ENCODE peak calls at places on chromosomes 16 and 17, in nine cellular contexts. J is adrenal gland, R is stomach, D is vagina, U is GM12878, A is tibial nerve, P is Peyer's patch, V is H1, C is transverse colon. B is an unnamed sample.

GRCh38 chr16:70789231-70789926 is 11.6 kb downstream of the VAC14 start:
- DNase-seq in C (peak; percentile 30), U (no peak), R (peak; percentile 47), P (no peak), D (peak; percentile 94), V (peak; percentile 60), J (no peak), A (peak; percentile 83), B (peak; percentile 35)

GRCh38 chr17:77153487-77153886 is 12.7 kb downstream of the SEC14L1 start:
- DNase-seq in U (no peak), V (no peak), R (no peak), J (no peak), D (no peak), A (no peak), P (no peak), C (no peak), B (no peak)

GRCh38 chr17:45835481-45835880 is 9.2 kb upstream of the SPPL2C start:
- DNase-seq in D (no peak), P (no peak), R (no peak), J (no peak), A (no peak), C (no peak), V (no peak), U (no peak), B (peak; percentile 46)

GRCh38 chr16:586645-587590 is 2.9 kb upstream of the RAB40C start:
- DNase-seq in R (no peak), P (no peak), V (no peak), C (no peak), A (no peak), U (no peak), J (no peak), D (no peak), B (no peak)

GRCh38 chr16:75908718-75909117 is 182.4 kb upstream of the CPHXL start:
- DNase-seq in A (no peak), D (no peak), C (no peak), P (no peak), V (no peak), U (no peak), J (no peak), R (no peak), B (no peak)

GRCh38 chr17:58337600-58338453 is 9.2 kb upstream of the TSPOAP1 start:
- DNase-seq in C (peak; percentile 85), V (peak; percentile 78), P (peak; percentile 94), A (peak; percentile 38), D (no peak), J (peak; percentile 92), U (peak; percentile 90), R (peak; percentile 74), B (peak; percentile 83)

GRCh38 chr17:64574646-64575045 is 67.9 kb downstream of the CEP95 start:
- DNase-seq in U (no peak), R (no peak), P (no peak), V (no peak), D (no peak), C (no peak), A (no peak), J (no peak), B (no peak)

GRCh38 chr17:7889166-7889584 is 586 bp downstream of the CHD3 start:
- DNase-seq in R (peak; percentile 99), P (peak; percentile 61), C (peak; percentile 96), D (peak; percentile 94), U (no peak), J (peak; percentile 99), V (no peak), A (peak; percentile 96), B (peak; percentile 99)

GRCh38 chr17:47286198-47286914 is 32.7 kb downstream of the ITGB3 start:
- DNase-seq in R (no peak), J (no peak), C (no peak), P (peak; percentile 52), A (no peak), V (no peak), D (no peak), U (peak; percentile 98), B (no peak)

GRCh38 chr16:23634461-23635036 is 6.6 kb downstream of the PALB2 start:
- DNase-seq in V (no peak), C (no peak), U (no peak), P (no peak), J (no peak), D (no peak), R (no peak), A (no peak), B (no peak)

GRCh38 chr17:62597920-62598319 is 29.6 kb upstream of the MRC2 start:
- DNase-seq in C (no peak), R (no peak), J (peak; percentile 51), V (no peak), A (peak; percentile 33), D (no peak), U (no peak), P (no peak), B (no peak)

GRCh38 chr17:1574697-1575471 is 12.3 kb upstream of the PITPNA start:
- DNase-seq in R (no peak), A (no peak), D (no peak), U (no peak), J (no peak), P (no peak), C (no peak), V (peak; percentile 72), B (no peak)

DNA sequence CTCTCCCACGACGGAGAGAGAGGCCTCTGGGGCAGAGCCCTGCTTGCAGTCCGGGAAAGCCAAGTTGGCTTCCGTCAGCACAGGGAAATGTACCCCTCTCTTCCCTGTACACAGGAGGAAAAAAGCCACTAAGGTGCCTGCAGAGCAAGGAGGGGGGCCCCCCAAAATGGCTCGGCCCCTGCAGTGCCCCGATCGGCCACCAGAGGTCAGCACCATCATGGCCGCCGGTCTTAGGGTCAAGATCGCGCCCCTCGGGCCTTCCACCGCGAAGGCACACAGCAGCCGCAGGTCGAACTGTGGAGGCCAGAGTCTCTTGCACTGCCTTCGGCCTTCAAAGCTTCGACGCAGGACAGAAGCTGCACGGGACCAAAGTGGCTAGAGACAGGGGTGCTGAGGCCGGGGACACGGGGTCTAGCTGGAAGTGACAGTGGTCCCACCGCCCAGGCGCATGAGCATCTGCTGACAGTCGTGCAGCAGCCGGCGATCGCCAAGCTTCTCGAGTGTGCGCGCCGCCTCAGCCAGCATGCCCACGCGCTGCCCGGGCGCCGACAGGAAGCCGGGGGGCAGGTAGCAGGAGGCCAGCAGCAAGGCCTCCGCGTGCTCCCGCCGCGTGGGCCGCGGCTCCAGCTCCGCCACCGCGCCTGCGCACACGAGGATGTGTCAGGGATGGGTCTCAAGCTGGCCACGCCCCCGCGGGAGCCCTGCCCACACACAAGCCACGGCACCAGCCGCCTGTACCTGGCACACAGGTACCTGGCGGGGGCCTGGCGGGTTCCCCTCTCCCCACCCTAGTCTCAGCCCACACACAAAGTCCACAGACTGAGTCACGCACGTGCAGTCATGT is 24.4 kb downstream of the SREBF1 start:
- DNase-seq in U (no peak), A (peak; percentile 69), D (no peak), J (peak; percentile 77), V (peak; percentile 99), P (peak; percentile 74), C (peak; percentile 74), R (peak; percentile 79), B (peak; percentile 77)
- TF ChIP-seq POLR2A in U (no peak), A (no peak), D (no peak), J (peak; percentile 18), V (no peak), P (no peak), C (no peak), R (no peak), B (no peak)

DNA sequence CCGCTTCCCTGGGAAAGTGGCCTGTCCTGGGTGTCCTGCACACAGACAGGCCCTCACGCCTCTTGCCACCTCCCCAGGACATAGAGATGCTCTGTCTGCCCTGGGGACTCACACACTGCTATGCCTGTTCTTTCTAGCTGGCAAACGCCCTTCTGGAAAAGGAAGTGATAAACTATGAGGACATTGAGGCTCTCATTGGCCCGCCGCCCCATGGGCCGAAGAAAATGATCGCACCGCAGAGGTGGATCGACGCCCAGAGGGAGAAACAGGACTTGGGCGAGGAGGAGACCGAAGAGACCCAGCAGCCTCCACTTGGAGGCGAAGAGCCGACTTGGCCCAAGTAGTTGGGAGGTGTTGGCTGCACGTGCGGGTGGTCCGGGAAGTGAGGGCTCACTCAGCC is 3.7 kb upstream of the RPL13 start:
- DNase-seq in P (no peak), A (no peak), U (no peak), V (no peak), J (no peak), C (no peak), R (no peak), D (no peak), B (no peak)
- H3K36me3 ChIP-seq in P (no peaks in the 10 kb centered on the region), A (peaks cover 66% of the 10 kb centered on the region), U (peaks cover 1% of the 10 kb centered on the region), V (peaks cover 11% of the 10 kb centered on the region), J (peaks cover 52% of the 10 kb centered on the region), C (no peaks in the 10 kb centered on the region), R (peaks cover 64% of the 10 kb centered on the region), D (peaks cover 47% of the 10 kb centered on the region), B (no peaks in the 10 kb centered on the region)

DNA sequence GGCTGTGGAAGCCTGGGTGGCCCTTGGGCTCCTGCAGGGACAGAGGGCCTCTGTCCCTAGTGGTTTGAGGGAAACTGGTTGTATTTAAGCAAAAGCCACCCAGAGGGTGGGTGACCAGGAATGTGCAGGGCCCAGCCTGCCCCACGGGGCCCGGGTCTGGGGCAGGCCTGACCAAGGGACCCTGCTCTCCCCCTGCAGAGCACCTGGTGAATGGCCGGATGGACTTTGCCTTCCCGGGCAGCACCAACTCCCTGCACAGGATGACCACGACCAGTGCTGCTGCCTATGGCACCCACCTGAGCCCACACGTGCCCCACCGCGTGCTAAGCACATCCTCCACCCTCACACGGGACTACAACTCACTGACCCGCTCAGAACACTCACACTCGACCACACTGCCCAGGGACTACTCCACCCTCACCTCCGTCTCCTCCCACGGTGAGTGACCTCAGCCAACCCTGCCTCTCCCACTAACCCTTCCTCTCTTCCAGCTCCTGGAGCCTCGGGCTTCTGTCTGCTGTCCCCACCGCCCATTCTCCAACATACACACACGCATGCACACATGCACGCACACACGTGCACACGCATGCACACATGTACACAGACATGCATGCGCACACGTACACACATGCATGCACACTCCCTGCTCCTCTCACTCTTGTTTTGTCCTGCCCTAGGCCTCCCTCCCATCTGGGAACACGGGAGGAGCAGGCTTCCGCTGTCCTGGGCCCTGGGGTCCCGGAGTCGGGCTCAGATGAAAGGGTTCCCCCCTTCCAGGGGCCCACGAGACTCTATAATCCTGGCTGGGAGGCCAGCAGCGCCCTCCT is 10.4 kb downstream of the GALK1 start:
- DNase-seq in U (no peak), P (no peak), R (no peak), A (no peak), J (no peak), V (peak; percentile 46), C (no peak), D (no peak), B (no peak)
- TF ChIP-seq POLR2A in U (peak; percentile 7), P (no peak), R (no peak), A (no peak), J (no peak), V (no peak), C (no peak), D (no peak), B (no peak)

DNA sequence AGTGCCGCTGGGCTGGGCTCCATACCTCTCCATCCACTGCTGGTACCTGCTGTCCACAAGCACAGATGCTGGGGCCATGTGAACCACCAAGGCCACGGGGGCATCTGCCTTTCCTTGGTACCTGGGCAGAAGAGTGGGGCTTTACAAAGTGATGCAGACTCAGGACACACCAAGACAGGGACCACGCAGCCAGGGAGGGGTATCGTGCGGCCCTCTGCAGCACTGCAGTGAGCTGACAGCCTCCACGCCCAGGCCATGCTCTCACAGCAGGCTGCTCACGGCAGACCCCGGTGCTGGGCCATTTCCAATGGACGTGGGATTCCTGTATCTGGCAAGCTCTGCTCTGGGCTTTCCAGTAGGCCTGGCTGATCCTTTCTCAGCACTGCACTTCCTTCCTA is 14.4 kb downstream of the ELAC2 start:
- DNase-seq in U (no peak), A (no peak), V (no peak), J (no peak), R (no peak), D (no peak), C (no peak), P (no peak), B (no peak)
- H3K36me3 ChIP-seq in U (peaks cover 23% of the 10 kb centered on the region), A (peaks cover 99% of the 10 kb centered on the region), V (peaks cover 43% of the 10 kb centered on the region), J (peaks cover 98% of the 10 kb centered on the region), R (peaks cover 100% of the 10 kb centered on the region), D (peaks cover 82% of the 10 kb centered on the region), C (no peaks in the 10 kb centered on the region), P (no peaks in the 10 kb centered on the region), B (peaks cover 54% of the 10 kb centered on the region)

B was measured in heart left ventricle.